ENCODE peak calls at places on chromosomes 12 and 14, in six cellular contexts. F is neural progenitor cell, R is HCT116, T is GM23248, A is MM.1S, I is PC-3. Y is an unnamed sample.
A peak's percentile ranks its signal among the peaks of the same experiment; 100 is the strongest.

GRCh38 chr12:111775205-111776193 is 8.8 kb downstream of the ALDH2 start:
- DNase-seq in F (no peak), R (no peak), T (no peak), A (no peak), I (peak; percentile 29), Y (peak; percentile 89)

GRCh38 chr14:103432627-103433026 is 47.4 kb downstream of the MARK3 start:
- DNase-seq in F (no peak), R (no peak), T (no peak), A (no peak), I (no peak), Y (no peak)

GRCh38 chr14:21525571-21525970 is 575 bp downstream of the SALL2 start:
- DNase-seq in F (peak; percentile 59), R (no peak), T (peak; percentile 24), A (no peak), I (no peak), Y (peak; percentile 52)

GRCh38 chr12:40344312-40344711 is 119.5 kb downstream of the LRRK2 start:
- DNase-seq in F (no peak), R (no peak), T (no peak), A (no peak), I (no peak), Y (no peak)

GRCh38 chr12:26121841-26122680 is 2.8 kb downstream of the BHLHE41 start:
- DNase-seq in F (peak; percentile 74), R (no peak), T (peak; percentile 46), A (peak; percentile 19), I (peak; percentile 35), Y (peak; percentile 67)

GRCh38 chr14:38790916-38791315 is 312.1 kb downstream of the SEC23A start:
- DNase-seq in F (no peak), R (no peak), T (peak; percentile 27), A (no peak), I (no peak), Y (no peak)

GRCh38 chr14:101174522-101174838 is 271.0 kb upstream of the RTL1 start:
- DNase-seq in F (no peak), R (no peak), T (no peak), A (no peak), I (no peak), Y (no peak)

GRCh38 chr12:42482086-42482819 is 107.3 kb downstream of the PRICKLE1 start:
- DNase-seq in F (peak; percentile 52), R (no peak), T (peak; percentile 56), A (no peak), I (peak; percentile 69), Y (peak; percentile 39)

GRCh38 chr14:51283402-51283825 is 43.4 kb downstream of the TMX1 start:
- DNase-seq in F (peak; percentile 88), R (peak; percentile 36), T (peak; percentile 95), A (peak; percentile 37), I (peak; percentile 98), Y (peak; percentile 92)

GRCh38 chr14:62889354-62889753 is 155.9 kb downstream of the KCNH5 start:
- DNase-seq in F (no peak), R (no peak), T (no peak), A (no peak), I (no peak), Y (no peak)

GRCh38 chr14:33467967-33468366 is 482.9 kb downstream of the EGLN3 start:
- DNase-seq in F (no peak), R (no peak), T (no peak), A (no peak), I (no peak), Y (no peak)

GRCh38 chr12:124919646-124920352 is 5.3 kb upstream of the UBC start:
- DNase-seq in F (peak; percentile 30), R (no peak), T (peak; percentile 81), A (peak; percentile 70), I (peak; percentile 71), Y (no peak)

GRCh38 chr12:103728323-103728722 is 112.7 kb downstream of the NT5DC3 start:
- DNase-seq in F (no peak), R (no peak), T (peak; percentile 50), A (no peak), I (no peak), Y (no peak)

GRCh38 chr12:123946152-123946515 is 26.5 kb downstream of the CCDC92 start:
- DNase-seq in F (no peak), R (no peak), T (no peak), A (no peak), I (no peak), Y (no peak)

DNA sequence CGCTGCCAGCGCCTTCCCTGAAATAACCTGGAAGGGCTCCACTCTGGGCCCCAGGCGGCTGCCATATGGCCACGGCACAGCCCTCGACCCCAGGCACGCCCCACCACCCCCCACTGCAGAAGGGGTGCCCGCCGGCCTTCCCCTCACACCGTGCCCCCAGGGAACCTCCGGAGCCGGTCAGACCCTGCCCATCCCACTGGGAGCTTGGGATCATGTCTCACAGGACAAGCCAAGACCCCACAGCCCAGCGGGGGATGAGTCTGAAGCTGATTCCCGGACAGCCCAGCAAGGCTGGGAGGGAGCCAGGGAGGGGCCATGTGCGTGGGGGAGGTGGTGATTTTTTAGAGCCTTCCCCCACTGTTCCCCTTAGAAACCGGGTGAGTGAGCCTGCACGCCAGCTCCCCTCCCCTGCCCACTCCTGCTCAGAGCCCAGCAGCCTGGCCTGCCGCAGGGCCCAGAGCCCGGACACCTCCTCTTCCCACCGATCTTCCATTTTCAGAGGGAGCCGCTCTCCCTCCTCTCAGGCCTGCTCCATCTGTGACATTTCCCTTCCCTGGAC is 1.4 kb downstream of the RIMBP2 start:
- DNase-seq in F (peak; percentile 36), R (no peak), T (no peak), A (no peak), I (no peak), Y (peak; percentile 10)
- TF ChIP-seq EZH2 in F (no peak), R (no peak), T (no peak), A (no peak), I (no peak), Y (no peak)

GRCh38 chr12:89087149-89087834 is 265.0 kb downstream of the DUSP6 start:
- DNase-seq in F (no peak), R (no peak), T (no peak), A (no peak), I (no peak), Y (peak; percentile 53)
- TF ChIP-seq EZH2phosphoT487 in F (no peak), R (no peak), T (no peak), A (no peak), I (no peak), Y (no peak)

GRCh38 chr14:37246427-37246829 is 48.7 kb downstream of the MIPOL1 start:
- DNase-seq in F (peak; percentile 65), R (peak; percentile 39), T (peak; percentile 69), A (peak; percentile 21), I (peak; percentile 79), Y (peak; percentile 72)

GRCh38 chr14:37237094-37237493 is 39.4 kb downstream of the MIPOL1 start:
- DNase-seq in F (no peak), R (no peak), T (no peak), A (no peak), I (no peak), Y (no peak)

GRCh38 chr14:37237735-37238200 is 40.0 kb downstream of the MIPOL1 start:
- DNase-seq in F (no peak), R (no peak), T (no peak), A (no peak), I (no peak), Y (no peak)

GRCh38 chr14:37241206-37241605 is 43.5 kb downstream of the MIPOL1 start:
- DNase-seq in F (no peak), R (no peak), T (no peak), A (no peak), I (peak; percentile 71), Y (no peak)
- TF ChIP-seq EZH2 in F (no peak), R (no peak), T (no peak), A (no peak), I (no peak), Y (no peak)

GRCh38 chr12:54300732-54301427 is at the start of gene NFE2:
- DNase-seq in F (peak; percentile 94), R (no peak), T (peak; percentile 83), A (peak; percentile 37), I (peak; percentile 79), Y (peak; percentile 87)
- TF ChIP-seq EZH2phosphoT487 in F (no peak), R (no peak), T (no peak), A (no peak), I (no peak), Y (no peak)